ENCODE peak calls at places on chromosomes 6 and 20, in eight cellular contexts. One of them, this sample, is unnamed.

GRCh38 chr6:136334465-136334846 is 44.8 kb upstream of the BCLAF1 start:
- DNase-seq in upper lobe of right lung: no peak
- DNase-seq in GM12865: no peak
- DNase-seq in OCI-M1: no peak
- DNase-seq in stimulated activated CD8-positive, alpha-beta memory T cell treated with anti-CD3 and anti-CD28 coated beads, Interleukin-7, amount 100 ng/mL, for 24 hours: no peak
- DNase-seq in hypothalamus: peak; percentile 41
- DNase-seq in T-helper 2 cell: no peak
- DNase-seq in effector CD8-positive, alpha-beta T cell: no peak
- DNase-seq in this sample: no peak

GRCh38 chr6:37323568-37323967 is 30.2 kb upstream of the RNF8 start:
- DNase-seq in upper lobe of right lung: no peak
- DNase-seq in GM12865: no peak
- DNase-seq in OCI-M1: no peak
- DNase-seq in stimulated activated CD8-positive, alpha-beta memory T cell treated with anti-CD3 and anti-CD28 coated beads, Interleukin-7, amount 100 ng/mL, for 24 hours: no peak
- DNase-seq in hypothalamus: no peak
- DNase-seq in T-helper 2 cell: no peak
- DNase-seq in effector CD8-positive, alpha-beta T cell: no peak
- DNase-seq in this sample: no peak

GRCh38 chr20:31910071-31910803 is 39.8 kb downstream of the TTLL9 start:
- DNase-seq in upper lobe of right lung: peak; percentile 3
- DNase-seq in GM12865: no peak
- DNase-seq in OCI-M1: no peak
- DNase-seq in stimulated activated CD8-positive, alpha-beta memory T cell treated with anti-CD3 and anti-CD28 coated beads, Interleukin-7, amount 100 ng/mL, for 24 hours: no peak
- DNase-seq in hypothalamus: no peak
- DNase-seq in T-helper 2 cell: no peak
- DNase-seq in effector CD8-positive, alpha-beta T cell: no peak
- DNase-seq in this sample: no peak

GRCh38 chr6:134640975-134641429 is 308.9 kb downstream of the ALDH8A1 start:
- DNase-seq in upper lobe of right lung: peak; percentile 69
- DNase-seq in GM12865: peak; percentile 82
- DNase-seq in OCI-M1: peak; percentile 95
- DNase-seq in stimulated activated CD8-positive, alpha-beta memory T cell treated with anti-CD3 and anti-CD28 coated beads, Interleukin-7, amount 100 ng/mL, for 24 hours: peak; percentile 48
- DNase-seq in hypothalamus: peak; percentile 65
- DNase-seq in T-helper 2 cell: peak; percentile 58
- DNase-seq in effector CD8-positive, alpha-beta T cell: peak; percentile 58
- DNase-seq in this sample: peak; percentile 62

GRCh38 chr6:23412770-23413169 is 713.2 kb upstream of the NRSN1 start:
- DNase-seq in upper lobe of right lung: no peak
- DNase-seq in GM12865: no peak
- DNase-seq in OCI-M1: no peak
- DNase-seq in stimulated activated CD8-positive, alpha-beta memory T cell treated with anti-CD3 and anti-CD28 coated beads, Interleukin-7, amount 100 ng/mL, for 24 hours: no peak
- DNase-seq in hypothalamus: no peak
- DNase-seq in T-helper 2 cell: no peak
- DNase-seq in effector CD8-positive, alpha-beta T cell: no peak
- DNase-seq in this sample: no peak

GRCh38 chr6:137033828-137034227 is 10.9 kb downstream of the IL20RA start:
- DNase-seq in upper lobe of right lung: no peak
- DNase-seq in GM12865: peak; percentile 89
- DNase-seq in OCI-M1: peak; percentile 93
- DNase-seq in stimulated activated CD8-positive, alpha-beta memory T cell treated with anti-CD3 and anti-CD28 coated beads, Interleukin-7, amount 100 ng/mL, for 24 hours: peak; percentile 26
- DNase-seq in hypothalamus: no peak
- DNase-seq in T-helper 2 cell: peak; percentile 79
- DNase-seq in effector CD8-positive, alpha-beta T cell: no peak
- DNase-seq in this sample: peak; percentile 38

GRCh38 chr6:13303668-13304017 is 24.7 kb downstream of the TBC1D7 start:
- DNase-seq in upper lobe of right lung: peak; percentile 79
- DNase-seq in GM12865: peak; percentile 91
- DNase-seq in OCI-M1: peak; percentile 17
- DNase-seq in stimulated activated CD8-positive, alpha-beta memory T cell treated with anti-CD3 and anti-CD28 coated beads, Interleukin-7, amount 100 ng/mL, for 24 hours: no peak
- DNase-seq in hypothalamus: peak; percentile 36
- DNase-seq in T-helper 2 cell: no peak
- DNase-seq in effector CD8-positive, alpha-beta T cell: no peak
- DNase-seq in this sample: no peak

GRCh38 chr6:6320901-6321300 is 439 bp upstream of the F13A1 start:
- DNase-seq in upper lobe of right lung: no peak
- DNase-seq in GM12865: no peak
- DNase-seq in OCI-M1: no peak
- DNase-seq in stimulated activated CD8-positive, alpha-beta memory T cell treated with anti-CD3 and anti-CD28 coated beads, Interleukin-7, amount 100 ng/mL, for 24 hours: no peak
- DNase-seq in hypothalamus: no peak
- DNase-seq in T-helper 2 cell: no peak
- DNase-seq in effector CD8-positive, alpha-beta T cell: no peak
- DNase-seq in this sample: no peak

GRCh38 chr20:33532753-33533459 is 43.0 kb downstream of the CBFA2T2 start:
- DNase-seq in upper lobe of right lung: no peak
- DNase-seq in GM12865: no peak
- DNase-seq in OCI-M1: no peak
- DNase-seq in stimulated activated CD8-positive, alpha-beta memory T cell treated with anti-CD3 and anti-CD28 coated beads, Interleukin-7, amount 100 ng/mL, for 24 hours: no peak
- DNase-seq in hypothalamus: no peak
- DNase-seq in T-helper 2 cell: no peak
- DNase-seq in effector CD8-positive, alpha-beta T cell: no peak
- DNase-seq in this sample: no peak

GRCh38 chr20:51022803-51023616 is at the start of gene KCNG1:
- DNase-seq in upper lobe of right lung: peak; percentile 82
- DNase-seq in GM12865: no peak
- DNase-seq in OCI-M1: no peak
- DNase-seq in stimulated activated CD8-positive, alpha-beta memory T cell treated with anti-CD3 and anti-CD28 coated beads, Interleukin-7, amount 100 ng/mL, for 24 hours: peak; percentile 23
- DNase-seq in hypothalamus: peak; percentile 47
- DNase-seq in T-helper 2 cell: no peak
- DNase-seq in effector CD8-positive, alpha-beta T cell: no peak
- DNase-seq in this sample: no peak